ENCODE peak calls at places on chromosomes 13 and 19, in seven cellular contexts. E is tibial nerve, Q is breast epithelium, M is IMR-90, V is lower lobe of right lung, N is GM23248, R is mucosa of descending colon. F is an unnamed sample. For H3K9me3 and H3K36me3, the result is how much of the 10 kb centered on the place peaks cover.

GRCh38 chr13:74074723-74075122 is 59.5 kb downstream of the KLF12 start:
- DNase-seq in E (no peak), Q (no peak), M (peak), V (no peak), N (peak), R (no peak), F (peak)

GRCh38 chr19:47781590-47782318 is 3.3 kb downstream of the SELENOW start:
- DNase-seq in E (peak), Q (no peak), M (no peak), V (no peak), N (peak), R (peak), F (no peak)

GRCh38 chr19:41330946-41331678 is 21.1 kb downstream of the CCDC97 start:
- DNase-seq in E (no peak), Q (no peak), M (no peak), V (no peak), N (no peak), R (no peak), F (no peak)

GRCh38 chr13:94656766-94657165 is 55.1 kb downstream of the GPR180 start:
- DNase-seq in E (no peak), Q (no peak), M (peak), V (no peak), N (peak), R (no peak), F (peak)

GRCh38 chr13:72586519-72586918 is 140.9 kb downstream of the MZT1 start:
- DNase-seq in E (no peak), Q (no peak), M (no peak), V (no peak), N (no peak), R (no peak), F (no peak)

GRCh38 chr19:6499052-6499790 is 2.9 kb downstream of the TUBB4A start:
- DNase-seq in E (no peak), Q (no peak), M (no peak), V (no peak), N (no peak), R (no peak), F (no peak)

GRCh38 chr19:51564791-51565190 is 6.3 kb upstream of the ZNF175 start:
- DNase-seq in E (no peak), Q (no peak), M (no peak), V (no peak), N (no peak), R (no peak), F (no peak)

GRCh38 chr13:74922963-74923362 is 559.0 kb downstream of the TBC1D4 start:
- DNase-seq in E (no peak), Q (no peak), M (no peak), V (no peak), N (no peak), R (no peak), F (no peak)

GRCh38 chr13:106499905-106500304 is 35.6 kb downstream of the EFNB2 start:
- DNase-seq in E (no peak), Q (no peak), M (peak), V (no peak), N (no peak), R (no peak), F (no peak)

GRCh38 chr13:109387438-109387837 is 398.9 kb downstream of the IRS2 start:
- DNase-seq in E (no peak), Q (no peak), M (no peak), V (peak), N (no peak), R (no peak), F (no peak)

GRCh38 chr13:73273737-73274136 is 214.9 kb downstream of the KLF5 start:
- DNase-seq in E (no peak), Q (no peak), M (peak), V (no peak), N (peak), R (no peak), F (peak)

GRCh38 chr19:36528921-36529518 is 949 bp upstream of the ZNF260 start:
- DNase-seq in E (no peak), Q (no peak), M (no peak), V (no peak), N (peak), R (peak), F (no peak)

GRCh38 chr13:74409551-74409950 is 275.3 kb upstream of the KLF12 start:
- DNase-seq in E (no peak), Q (no peak), M (no peak), V (no peak), N (no peak), R (no peak), F (no peak)

GRCh38 chr13:106657104-106657503 is 89.2 kb upstream of the ARGLU1 start:
- DNase-seq in E (no peak), Q (no peak), M (no peak), V (no peak), N (no peak), R (no peak), F (no peak)

GRCh38 chr13:71515639-71516038 is 351.4 kb downstream of the DACH1 start:
- DNase-seq in E (no peak), Q (no peak), M (no peak), V (no peak), N (no peak), R (peak), F (no peak)

GRCh38 chr19:4493929-4494690 is 22.0 kb downstream of the HDGFL2 start:
- DNase-seq in E (no peak), Q (no peak), M (no peak), V (no peak), N (no peak), R (no peak), F (no peak)

GRCh38 chr13:51882570-51883225 is 20.9 kb downstream of the CCDC70 start:
- DNase-seq in E (no peak), Q (no peak), M (no peak), V (no peak), N (no peak), R (no peak), F (no peak)

GRCh38 chr13:106407338-106407737 is 128.1 kb downstream of the EFNB2 start:
- DNase-seq in E (no peak), Q (no peak), M (no peak), V (no peak), N (no peak), R (no peak), F (no peak)

GRCh38 chr13:85666356-85666755 is 132.9 kb downstream of the SLITRK6 start:
- DNase-seq in E (no peak), Q (no peak), M (no peak), V (no peak), N (no peak), R (no peak), F (no peak)

GRCh38 chr19:19343016-19343362 is 22.4 kb downstream of the MAU2 start:
- DNase-seq in E (no peak), Q (no peak), M (no peak), V (no peak), N (no peak), R (no peak), F (no peak)

GRCh38 chr13:32911506-32911905 is 104.7 kb upstream of the KL start:
- DNase-seq in E (no peak), Q (no peak), M (peak), V (no peak), N (peak), R (peak), F (no peak)

GRCh38 chr19:35119091-35119490 is 3.5 kb downstream of the FXYD3 start:
- DNase-seq in E (no peak), Q (no peak), M (no peak), V (no peak), N (no peak), R (peak), F (no peak)

GRCh38 chr13:69124996-69125395 is 982.6 kb upstream of the ATXN8OS start:
- DNase-seq in E (no peak), Q (no peak), M (no peak), V (no peak), N (no peak), R (no peak), F (no peak)

GRCh38 chr19:46916971-46917370 is 56.2 kb downstream of the ARHGAP35 start:
- DNase-seq in E (no peak), Q (no peak), M (no peak), V (no peak), N (no peak), R (no peak), F (no peak)

GRCh38 chr19:33740811-33741396 is 55.8 kb upstream of the KCTD15 start:
- DNase-seq in E (no peak), Q (no peak), M (peak), V (no peak), N (peak), R (peak), F (peak)

GRCh38 chr13:37109080-37109678 is 3.7 kb upstream of the CSNK1A1L start:
- DNase-seq in E (peak), Q (no peak), M (peak), V (no peak), N (peak), R (peak), F (no peak)

GRCh38 chr13:51112771-51113170 is 1.7 kb upstream of the C13orf42 start:
- DNase-seq in E (no peak), Q (no peak), M (no peak), V (no peak), N (no peak), R (no peak), F (no peak)

GRCh38 chr13:93309886-93310520 is 83.4 kb downstream of the GPC6 start:
- DNase-seq in E (no peak), Q (no peak), M (peak), V (no peak), N (peak), R (no peak), F (no peak)

GRCh38 chr19:19260842-19261241 is 12.3 kb downstream of the TM6SF2 start:
- DNase-seq in E (no peak), Q (no peak), M (no peak), V (no peak), N (no peak), R (no peak), F (no peak)

GRCh38 chr19:10866495-10866894 is 4.9 kb upstream of the CARM1 start:
- DNase-seq in E (no peak), Q (no peak), M (no peak), V (no peak), N (no peak), R (no peak), F (no peak)
- H3K4me3 ChIP-seq in E (no peak), Q (no peak), M (no peak), V (no peak), N (no peak), R (no peak), F (no peak)

DNA sequence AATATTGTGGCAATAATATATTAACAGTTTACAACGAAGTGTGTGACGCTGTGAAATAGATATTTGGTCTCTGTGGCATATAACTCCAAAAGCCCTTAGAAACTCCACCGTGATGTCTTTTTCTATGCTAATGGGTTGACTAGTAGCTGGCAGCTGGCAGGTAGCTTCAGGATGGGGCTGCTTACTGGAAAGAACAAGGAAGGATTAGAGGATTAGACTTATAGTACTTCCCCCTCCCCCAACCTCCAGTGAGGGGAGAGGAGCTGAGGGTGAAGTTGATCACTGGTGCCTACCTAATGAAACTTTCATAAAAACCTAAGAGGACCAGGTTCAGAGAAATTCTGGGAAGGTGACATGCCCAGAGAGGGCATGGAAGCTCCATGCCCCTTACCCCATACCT is 9.8 kb downstream of the ZNF229 start:
- DNase-seq in E (no peak), Q (no peak), M (no peak), V (no peak), N (no peak), R (no peak), F (no peak)
- H3K9me3 ChIP-seq in E (half or more), Q (half or more), M (under half), V (half or more), N (under half), R (half or more), F (under half)

GRCh38 chr13:110491869-110492268 is 69.7 kb downstream of the RAB20 start:
- DNase-seq in E (no peak), Q (no peak), M (no peak), V (no peak), N (no peak), R (no peak), F (no peak)
- H3K36me3 ChIP-seq in E (under half), Q (under half), M (half or more), V (half or more), N (under half), R (under half), F (under half)

DNA sequence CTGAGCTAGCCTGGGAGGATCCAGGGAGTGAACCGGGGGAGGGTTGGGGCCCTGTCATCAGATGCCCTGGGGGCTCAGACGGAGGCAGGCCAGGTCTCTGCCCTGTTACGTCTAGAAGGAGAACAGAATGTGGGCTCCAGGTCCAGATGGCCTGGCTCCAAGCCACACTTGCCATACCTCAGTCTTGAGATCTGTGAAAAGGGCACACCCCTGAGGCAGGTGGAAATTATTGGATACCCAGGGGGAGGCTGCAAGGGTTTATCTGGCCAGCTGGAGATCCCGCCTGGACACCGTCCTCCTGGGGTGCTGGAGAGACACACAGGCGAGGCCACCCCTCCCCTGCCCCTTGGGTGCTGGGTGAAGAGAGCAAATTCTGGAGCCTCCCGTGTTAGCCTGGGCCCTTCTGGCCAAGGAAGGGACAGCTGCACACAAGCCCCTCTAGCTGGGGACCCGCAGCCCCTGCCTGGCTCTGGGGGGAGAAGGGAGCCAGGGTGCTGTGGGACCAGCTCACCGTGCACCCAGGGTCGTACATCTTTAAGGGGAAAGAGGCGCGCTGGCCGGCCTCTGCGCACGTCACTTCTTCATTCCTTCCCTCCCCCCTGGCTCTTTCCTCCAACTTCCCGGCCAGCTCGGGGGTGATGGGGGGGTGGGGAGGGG is 808 bp upstream of the NFIC start:
- DNase-seq in E (peak), Q (peak), M (peak), V (peak), N (peak), R (peak), F (peak)
- H3K4me3 ChIP-seq in E (peak), Q (peak), M (peak), V (peak), N (peak), R (no peak), F (peak)

GRCh38 chr19:43848821-43849220 is 21.7 kb downstream of the ZNF283 start:
- DNase-seq in E (no peak), Q (no peak), M (no peak), V (no peak), N (no peak), R (no peak), F (no peak)

GRCh38 chr19:43847884-43848283 is 20.8 kb downstream of the ZNF283 start:
- DNase-seq in E (no peak), Q (no peak), M (no peak), V (no peak), N (no peak), R (no peak), F (no peak)

GRCh38 chr19:43841990-43842389 is 14.9 kb downstream of the ZNF283 start:
- DNase-seq in E (no peak), Q (no peak), M (no peak), V (no peak), N (peak), R (no peak), F (no peak)

GRCh38 chr19:43847246-43847645 is 20.1 kb downstream of the ZNF283 start:
- DNase-seq in E (no peak), Q (no peak), M (no peak), V (no peak), N (no peak), R (no peak), F (no peak)
- H3K9me3 ChIP-seq in E (half or more), Q (half or more), M (half or more), V (half or more), N (under half), R (half or more), F (half or more)